ENCODE peak calls at places on chromosomes 16 and 17, in seven cellular contexts. Y is smooth muscle cell of the brain vasculature; T is H54; B is hypothalamus; P is AG10803; O is activated CD4-positive, CD25-positive, alpha-beta regulatory T cell treated with anti-CD3 and anti-CD28 coated beads, Interleukin-2, amount 50 U/mL, for 72 hours; J is tibial nerve. Q is an unnamed sample.

GRCh38 chr17:63911657-63912100 is 621 bp upstream of the CSHL1 start:
- DNase-seq in O (peak; percentile 70), T (peak; percentile 53), Y (no peak), B (no peak), J (peak; percentile 60), P (peak; percentile 8), Q (no peak)

GRCh38 chr17:76493505-76494167 is 7.6 kb downstream of the RHBDF2 start:
- DNase-seq in B (no peak), T (no peak), O (no peak), J (no peak), Y (no peak), P (no peak), Q (peak; percentile 66)

GRCh38 chr16:73062640-73063283 is 14.8 kb upstream of the ZFHX3 start:
- DNase-seq in P (no peak), O (no peak), Y (no peak), T (no peak), J (no peak), B (no peak), Q (no peak)

GRCh38 chr16:31362476-31363405 is 7.8 kb downstream of the ITGAX start:
- DNase-seq in T (no peak), B (no peak), J (no peak), O (peak; percentile 21), P (no peak), Y (no peak), Q (peak; percentile 51)

GRCh38 chr17:56096026-56096807 is 57.1 kb upstream of the ANKFN1 start:
- DNase-seq in J (no peak), O (no peak), B (no peak), P (peak; percentile 22), Y (no peak), T (no peak), Q (no peak)

GRCh38 chr16:1367486-1368174 is 15.9 kb downstream of the GNPTG start:
- DNase-seq in J (no peak), B (no peak), P (no peak), O (no peak), T (no peak), Y (no peak), Q (no peak)

GRCh38 chr17:56389356-56389755 is 204.1 kb upstream of the NOG start:
- DNase-seq in B (no peak), T (no peak), Y (no peak), O (no peak), P (no peak), J (no peak), Q (no peak)

GRCh38 chr16:30997000-30997886 is 12.2 kb downstream of the HSD3B7 start:
- DNase-seq in B (no peak), P (peak; percentile 78), Y (no peak), T (peak; percentile 80), O (peak; percentile 77), J (peak; percentile 69), Q (peak; percentile 91)

GRCh38 chr16:4924593-4925378 is 12.2 kb downstream of the PPL start:
- DNase-seq in J (no peak), O (no peak), Y (no peak), B (no peak), P (no peak), T (no peak), Q (no peak)

GRCh38 chr16:58862334-58863024 is 128.4 kb upstream of the GOT2 start:
- DNase-seq in T (no peak), P (no peak), B (no peak), Y (no peak), O (no peak), J (no peak), Q (no peak)

GRCh38 chr17:82400830-82401229 is 17.3 kb upstream of the HEXD start:
- DNase-seq in J (no peak), B (no peak), Y (no peak), T (no peak), P (peak; percentile 55), O (peak; percentile 67), Q (no peak)

GRCh38 chr16:63461248-63461841 is 1425.1 kb upstream of the CDH8 start:
- DNase-seq in P (peak; percentile 42), T (no peak), B (no peak), O (no peak), J (peak; percentile 8), Y (peak; percentile 21), Q (no peak)

GRCh38 chr16:73053379-73054130 is 5.6 kb upstream of the ZFHX3 start:
- DNase-seq in J (no peak), B (no peak), P (no peak), T (no peak), O (no peak), Y (no peak), Q (no peak)

GRCh38 chr16:12899529-12900168 is 1.7 kb upstream of the SHISA9 start:
- DNase-seq in J (no peak), B (no peak), P (no peak), O (no peak), T (no peak), Y (no peak), Q (no peak)

GRCh38 chr17:48996696-48997102 is 486 bp upstream of the IGF2BP1 start:
- DNase-seq in B (no peak), O (no peak), Y (no peak), J (no peak), T (no peak), P (no peak), Q (no peak)

GRCh38 chr16:85928411-85928820 is 29.5 kb downstream of the IRF8 start:
- DNase-seq in O (no peak), B (no peak), T (no peak), P (peak; percentile 52), Y (no peak), J (peak; percentile 68), Q (peak; percentile 55)

GRCh38 chr16:30416047-30416603 is 8.7 kb downstream of the ZNF771 start:
- DNase-seq in P (no peak), Y (no peak), J (no peak), B (no peak), T (no peak), O (no peak), Q (no peak)

GRCh38 chr16:68490829-68491575 is 42.7 kb upstream of the SMPD3 start:
- DNase-seq in B (no peak), T (peak; percentile 91), J (no peak), P (peak; percentile 18), O (no peak), Y (no peak), Q (no peak)

GRCh38 chr17:75178453-75178852 is 4.3 kb downstream of the SUMO2 start:
- DNase-seq in Y (no peak), O (no peak), B (no peak), T (no peak), J (no peak), P (no peak), Q (no peak)

GRCh38 chr17:77124192-77124908 is 16.4 kb upstream of the SEC14L1 start:
- DNase-seq in J (peak; percentile 45), B (no peak), O (no peak), T (peak; percentile 71), Y (no peak), P (peak; percentile 60), Q (no peak)

GRCh38 chr17:82974136-82974952 is 105.1 kb upstream of the METRNL start:
- DNase-seq in O (no peak), Y (no peak), P (no peak), B (no peak), J (no peak), T (no peak), Q (no peak)

GRCh38 chr16:1706386-1707192 is 594 bp downstream of the MAPK8IP3 start:
- DNase-seq in J (no peak), O (peak; percentile 38), Y (no peak), P (no peak), T (peak; percentile 52), B (no peak), Q (no peak)

GRCh38 chr17:68101992-68102758 is 66.6 kb downstream of the KPNA2 start:
- DNase-seq in T (no peak), P (no peak), Y (no peak), O (no peak), J (peak; percentile 17), B (no peak), Q (peak; percentile 70)

GRCh38 chr17:80384078-80384960 is 30.6 kb upstream of the ENDOV start:
- DNase-seq in T (no peak), P (no peak), B (no peak), Y (no peak), J (no peak), O (no peak), Q (no peak)

GRCh38 chr16:67928561-67929364 is 2.9 kb downstream of the CTRL start:
- DNase-seq in Y (no peak), T (peak; percentile 53), B (peak; percentile 30), J (peak; percentile 81), P (peak; percentile 49), O (peak; percentile 73), Q (no peak)

GRCh38 chr16:35207059-35207999 is 1747.9 kb downstream of the TP53TG3F start:
- DNase-seq in Y (no peak), T (no peak), B (no peak), O (no peak), P (no peak), J (no peak), Q (no peak)

GRCh38 chr17:42675348-42675983 is 1.3 kb downstream of the PLEKHH3 start:
- DNase-seq in Y (no peak), P (no peak), T (no peak), B (no peak), O (no peak), J (no peak), Q (no peak)

GRCh38 chr17:4980644-4981216 is 6.7 kb downstream of the CAMTA2 start:
- DNase-seq in O (no peak), J (peak; percentile 71), T (no peak), P (peak; percentile 46), Y (no peak), B (no peak), Q (no peak)

GRCh38 chr17:64256913-64257807 is 5.9 kb downstream of the TEX2 start:
- DNase-seq in P (no peak), B (no peak), O (no peak), J (no peak), Y (no peak), T (no peak), Q (no peak)

GRCh38 chr16:87465306-87465705 is 27.5 kb downstream of the ZCCHC14 start:
- DNase-seq in Y (no peak), O (no peak), T (peak; percentile 67), B (no peak), P (peak; percentile 90), J (peak; percentile 87), Q (peak; percentile 92)

GRCh38 chr17:79135011-79135410 is 60.4 kb downstream of the ENGASE start:
- DNase-seq in P (no peak), J (no peak), B (no peak), T (no peak), Y (no peak), O (no peak), Q (no peak)

GRCh38 chr17:7562208-7562605 is 488 bp downstream of the SENP3 start:
- DNase-seq in J (no peak), T (no peak), B (no peak), P (no peak), O (no peak), Y (no peak), Q (no peak)

GRCh38 chr17:68803122-68803615 is 152.0 kb downstream of the ABCA8 start:
- DNase-seq in T (no peak), Y (no peak), P (no peak), O (no peak), J (no peak), B (no peak), Q (no peak)

GRCh38 chr16:19001788-19002187 is 18.1 kb downstream of the TMC7 start:
- DNase-seq in P (peak; percentile 91), B (no peak), J (no peak), Y (no peak), T (peak; percentile 64), O (no peak), Q (peak; percentile 69)

GRCh38 chr16:70162041-70162451 is 11.5 kb upstream of the CLEC18C start:
- DNase-seq in P (peak; percentile 62), O (no peak), B (no peak), Y (no peak), J (no peak), T (peak; percentile 95), Q (no peak)

GRCh38 chr17:5000237-5000639 is 2.5 kb downstream of the KIF1C start:
- DNase-seq in J (no peak), Y (no peak), P (peak; percentile 46), B (no peak), O (no peak), T (no peak), Q (peak; percentile 82)

GRCh38 chr16:85898521-85899442 is at the start of gene IRF8:
- DNase-seq in J (peak; percentile 46), Y (no peak), O (peak; percentile 72), B (peak; percentile 18), T (no peak), P (no peak), Q (peak; percentile 77)

GRCh38 chr17:81870155-81870977 is 771 bp downstream of the ARHGDIA start:
- DNase-seq in B (no peak), Y (no peak), T (no peak), J (no peak), O (peak; percentile 52), P (peak; percentile 45), Q (no peak)

Q was measured in tibial artery.